ENCODE peak calls at places on chromosomes 5 and 9, in four cellular contexts. One of them, this sample, is unnamed.

GRCh38 chr9:70902171-70902570 is 219.2 kb downstream of the TRPM3 start:
- DNase-seq in RPMI7951: peak
- DNase-seq in left colon: no peak
- DNase-seq in hypothalamus: no peak
- DNase-seq in this sample: no peak

GRCh38 chr5:171577940-171578856 is 158.8 kb downstream of the FGF18 start:
- DNase-seq in RPMI7951: no peak
- DNase-seq in left colon: no peak
- DNase-seq in hypothalamus: no peak
- DNase-seq in this sample: no peak

GRCh38 chr5:158695595-158696330 is 404.0 kb downstream of the EBF1 start:
- DNase-seq in RPMI7951: peak
- DNase-seq in left colon: peak
- DNase-seq in hypothalamus: peak
- DNase-seq in this sample: peak

GRCh38 chr5:72267685-72268084 is 52.4 kb downstream of the MRPS27 start:
- DNase-seq in RPMI7951: no peak
- DNase-seq in left colon: no peak
- DNase-seq in hypothalamus: no peak
- DNase-seq in this sample: no peak

GRCh38 chr5:132437604-132438275 is 52.8 kb downstream of the IRF1 start:
- DNase-seq in RPMI7951: peak
- DNase-seq in left colon: peak
- DNase-seq in hypothalamus: no peak
- DNase-seq in this sample: no peak

GRCh38 chr5:119315516-119315949 is 40.3 kb upstream of the TNFAIP8 start:
- DNase-seq in RPMI7951: peak
- DNase-seq in left colon: no peak
- DNase-seq in hypothalamus: no peak
- DNase-seq in this sample: peak

GRCh38 chr5:80704221-80704620 is 49.4 kb upstream of the DHFR start:
- DNase-seq in RPMI7951: no peak
- DNase-seq in left colon: no peak
- DNase-seq in hypothalamus: no peak
- DNase-seq in this sample: no peak

GRCh38 chr9:88998911-88999310 is 7.6 kb downstream of the S1PR3 start:
- DNase-seq in RPMI7951: peak
- DNase-seq in left colon: peak
- DNase-seq in hypothalamus: no peak
- DNase-seq in this sample: no peak

GRCh38 chr5:146662229-146662628 is 146.2 kb upstream of the GPR151 start:
- DNase-seq in RPMI7951: peak
- DNase-seq in left colon: no peak
- DNase-seq in hypothalamus: no peak
- DNase-seq in this sample: no peak

This sample was measured in NCI-H2081.